ENCODE peak calls at places on chromosome 5, in nine cellular contexts. F is AG04450, B is hepatocyte, R is breast epithelium, L is cardiac fibroblast, M is H1, Z is retinal pigment epithelial cell, O is fibroblast of pulmonary artery, V is Caco-2. C is an unnamed sample.

GRCh38 chr5:96729156-96729555 is 67.0 kb downstream of the CAST start:
- DNase-seq in F (no peak), B (no peak), R (no peak), L (peak), M (no peak), Z (no peak), O (no peak), V (no peak), C (peak)

GRCh38 chr5:77864997-77865396 is 88.9 kb upstream of the TBCA start:
- DNase-seq in F (no peak), B (no peak), R (no peak), L (no peak), M (no peak), Z (no peak), O (no peak), V (no peak), C (no peak)

GRCh38 chr5:156474251-156474650 is 147.3 kb downstream of the SGCD start:
- DNase-seq in F (no peak), B (no peak), R (no peak), L (peak), M (no peak), Z (no peak), O (peak), V (no peak), C (no peak)

GRCh38 chr5:16536246-16536645 is 70.6 kb upstream of the ZNF622 start:
- DNase-seq in F (no peak), B (no peak), R (no peak), L (no peak), M (no peak), Z (no peak), O (peak), V (no peak), C (peak)

GRCh38 chr5:2680979-2681378 is 70.5 kb downstream of the IRX2 start:
- DNase-seq in F (no peak), B (no peak), R (no peak), L (no peak), M (no peak), Z (no peak), O (no peak), V (no peak), C (peak)

GRCh38 chr5:140182803-140183367 is 7.9 kb downstream of the CYSTM1 start:
- DNase-seq in F (no peak), B (peak), R (no peak), L (peak), M (no peak), Z (peak), O (peak), V (no peak), C (no peak)

GRCh38 chr5:72355706-72356299 is 35.6 kb downstream of the PTCD2 start:
- DNase-seq in F (no peak), B (peak), R (no peak), L (peak), M (no peak), Z (no peak), O (peak), V (peak), C (peak)

GRCh38 chr5:126309860-126310259 is 113.3 kb upstream of the GRAMD2B start:
- DNase-seq in F (no peak), B (no peak), R (no peak), L (peak), M (no peak), Z (no peak), O (no peak), V (no peak), C (no peak)

GRCh38 chr5:56746553-56746952 is 68.8 kb upstream of the MAP3K1 start:
- DNase-seq in F (no peak), B (no peak), R (no peak), L (no peak), M (no peak), Z (no peak), O (no peak), V (no peak), C (no peak)

GRCh38 chr5:87382224-87382623 is 30.5 kb downstream of the CCNH start:
- DNase-seq in F (no peak), B (no peak), R (no peak), L (no peak), M (no peak), Z (no peak), O (no peak), V (no peak), C (no peak)

GRCh38 chr5:110872200-110872599 is 133.4 kb downstream of the SLC25A46 start:
- DNase-seq in F (no peak), B (no peak), R (no peak), L (no peak), M (no peak), Z (no peak), O (no peak), V (no peak), C (no peak)

GRCh38 chr5:95931118-95931833 is 30.4 kb downstream of the ELL2 start:
- DNase-seq in F (no peak), B (no peak), R (no peak), L (no peak), M (no peak), Z (no peak), O (no peak), V (no peak), C (peak)

GRCh38 chr5:171309526-171310333 is 682 bp downstream of the TLX3 start:
- DNase-seq in F (no peak), B (no peak), R (no peak), L (no peak), M (peak), Z (no peak), O (no peak), V (no peak), C (no peak)

GRCh38 chr5:74124826-74125225 is 498.8 kb downstream of the ARHGEF28 start:
- DNase-seq in F (no peak), B (no peak), R (no peak), L (no peak), M (no peak), Z (no peak), O (no peak), V (no peak), C (no peak)

GRCh38 chr5:177312649-177313181 is 1.0 kb upstream of the MXD3 start:
- DNase-seq in F (no peak), B (peak), R (peak), L (no peak), M (no peak), Z (no peak), O (no peak), V (peak), C (peak)

GRCh38 chr5:539469-540214 is 15.4 kb upstream of the SLC9A3 start:
- DNase-seq in F (no peak), B (no peak), R (no peak), L (no peak), M (no peak), Z (no peak), O (no peak), V (no peak), C (no peak)

GRCh38 chr5:43215073-43215631 is 23.1 kb downstream of the NIM1K start:
- DNase-seq in F (no peak), B (no peak), R (no peak), L (peak), M (no peak), Z (no peak), O (peak), V (no peak), C (no peak)

GRCh38 chr5:125484272-125485002 is 738.0 kb upstream of the ZNF608 start:
- DNase-seq in F (peak), B (peak), R (peak), L (peak), M (no peak), Z (peak), O (peak), V (no peak), C (peak)

GRCh38 chr5:58412932-58413331 is 47.0 kb downstream of the PLK2 start:
- DNase-seq in F (no peak), B (no peak), R (no peak), L (no peak), M (no peak), Z (no peak), O (no peak), V (no peak), C (no peak)

GRCh38 chr5:140041492-140042421 is 1.3 kb downstream of the NRG2 start:
- DNase-seq in F (no peak), B (peak), R (no peak), L (peak), M (peak), Z (peak), O (peak), V (no peak), C (peak)

GRCh38 chr5:101995585-101995984 is 300.5 kb downstream of the SLCO4C1 start:
- DNase-seq in F (no peak), B (peak), R (no peak), L (no peak), M (no peak), Z (no peak), O (no peak), V (peak), C (peak)

GRCh38 chr5:24854350-24854749 is 209.6 kb upstream of the CDH10 start:
- DNase-seq in F (no peak), B (no peak), R (no peak), L (no peak), M (no peak), Z (no peak), O (no peak), V (no peak), C (peak)

GRCh38 chr5:42715791-42716190 is 40.8 kb upstream of the CCDC152 start:
- DNase-seq in F (no peak), B (no peak), R (no peak), L (no peak), M (no peak), Z (no peak), O (no peak), V (no peak), C (peak)

GRCh38 chr5:6634327-6634713 is 1.1 kb downstream of the SRD5A1 start:
- DNase-seq in F (no peak), B (no peak), R (no peak), L (peak), M (no peak), Z (no peak), O (peak), V (no peak), C (peak)

GRCh38 chr5:96569770-96570169 is 92.4 kb upstream of the CAST start:
- DNase-seq in F (no peak), B (no peak), R (no peak), L (no peak), M (no peak), Z (no peak), O (no peak), V (no peak), C (no peak)

GRCh38 chr5:89399553-89399952 is 516.6 kb upstream of the MEF2C start:
- DNase-seq in F (no peak), B (no peak), R (no peak), L (peak), M (no peak), Z (no peak), O (peak), V (no peak), C (peak)

GRCh38 chr5:66518753-66519152 is 77.4 kb upstream of the MAST4 start:
- DNase-seq in F (no peak), B (peak), R (no peak), L (peak), M (no peak), Z (peak), O (peak), V (no peak), C (no peak)

GRCh38 chr5:111494350-111494999 is 17.9 kb downstream of the STARD4 start:
- DNase-seq in F (no peak), B (no peak), R (no peak), L (no peak), M (no peak), Z (no peak), O (no peak), V (no peak), C (no peak)

GRCh38 chr5:128455861-128456361 is 82.1 kb downstream of the FBN2 start:
- DNase-seq in F (no peak), B (no peak), R (no peak), L (no peak), M (no peak), Z (peak), O (no peak), V (no peak), C (no peak)

GRCh38 chr5:67052034-67052433 is 144.6 kb downstream of the CD180 start:
- DNase-seq in F (no peak), B (no peak), R (no peak), L (no peak), M (no peak), Z (no peak), O (no peak), V (no peak), C (peak)

GRCh38 chr5:141517321-141517720 is 28.4 kb downstream of the PCDHGC5 start:
- DNase-seq in F (no peak), B (no peak), R (no peak), L (no peak), M (no peak), Z (no peak), O (no peak), V (no peak), C (no peak)

GRCh38 chr5:65718576-65719310 is 3.2 kb downstream of the SGTB start:
- DNase-seq in F (no peak), B (no peak), R (no peak), L (no peak), M (no peak), Z (no peak), O (no peak), V (no peak), C (no peak)

GRCh38 chr5:120254385-120254784 is 209.7 kb upstream of the PRR16 start:
- DNase-seq in F (no peak), B (no peak), R (no peak), L (no peak), M (no peak), Z (no peak), O (peak), V (no peak), C (peak)

GRCh38 chr5:73673161-73673591 is 47.2 kb downstream of the ARHGEF28 start:
- DNase-seq in F (peak), B (peak), R (no peak), L (peak), M (no peak), Z (peak), O (peak), V (peak), C (peak)

GRCh38 chr5:35031276-35031675 is 16.5 kb downstream of the AGXT2 start:
- DNase-seq in F (no peak), B (no peak), R (no peak), L (peak), M (no peak), Z (no peak), O (peak), V (no peak), C (no peak)

GRCh38 chr5:147830035-147830434 is 1.4 kb downstream of the SPINK1 start:
- DNase-seq in F (no peak), B (no peak), R (no peak), L (no peak), M (no peak), Z (no peak), O (no peak), V (no peak), C (no peak)
- H3K4me3 ChIP-seq in F (no peak), B (peak), R (no peak), L (no peak), M (no peak), Z (no peak), O (no peak), V (peak), C (no peak)

GRCh38 chr5:1552469-1553255 is 28.9 kb upstream of the LPCAT1 start:
- DNase-seq in F (no peak), B (no peak), R (no peak), L (peak), M (peak), Z (peak), O (peak), V (no peak), C (no peak)
- H3K4me3 ChIP-seq in F (no peak), B (no peak), R (peak), L (no peak), M (no peak), Z (peak), O (no peak), V (no peak), C (no peak)

DNA sequence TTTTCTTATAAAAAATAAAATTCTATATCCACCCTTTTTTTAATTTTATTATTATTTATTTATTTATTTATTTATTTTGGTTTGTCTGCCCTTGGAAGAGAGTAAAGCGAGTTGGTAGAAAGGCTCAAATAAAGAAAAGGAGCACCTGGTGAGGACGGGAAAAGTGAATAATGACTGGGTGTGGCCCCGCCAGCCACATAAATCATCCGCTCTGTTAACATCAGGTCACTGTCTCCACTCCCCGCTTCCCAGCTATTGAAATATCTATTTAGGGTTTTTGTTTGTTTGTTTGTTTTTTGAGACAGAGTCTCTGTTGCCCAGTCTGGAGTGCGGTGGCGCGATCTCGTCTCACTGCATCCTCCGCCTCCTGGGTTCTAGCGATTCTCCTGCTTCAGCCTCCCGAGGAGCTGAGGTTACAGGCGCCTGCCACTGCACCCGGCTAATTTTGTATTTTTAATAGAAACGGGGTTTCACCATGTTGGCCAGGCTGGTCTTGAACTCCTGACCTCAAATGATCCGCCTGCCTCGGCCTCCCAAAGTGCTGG is 844 bp downstream of the POLR3G start:
- DNase-seq in F (no peak), B (no peak), R (no peak), L (no peak), M (no peak), Z (no peak), O (no peak), V (no peak), C (peak)
- H3K4me3 ChIP-seq in F (peak), B (peak), R (no peak), L (peak), M (peak), Z (peak), O (peak), V (peak), C (peak)

GRCh38 chr5:115843444-115844130 is 1.9 kb downstream of the AP3S1 start:
- DNase-seq in F (no peak), B (no peak), R (no peak), L (no peak), M (no peak), Z (no peak), O (no peak), V (no peak), C (no peak)
- H3K4me3 ChIP-seq in F (peak), B (peak), R (peak), L (no peak), M (no peak), Z (no peak), O (peak), V (no peak), C (peak)

GRCh38 chr5:39992617-39993203 is 567.9 kb upstream of the DAB2 start:
- DNase-seq in F (no peak), B (no peak), R (no peak), L (no peak), M (no peak), Z (no peak), O (peak), V (no peak), C (peak)

GRCh38 chr5:40001796-40002195 is 577.0 kb upstream of the DAB2 start:
- DNase-seq in F (no peak), B (no peak), R (no peak), L (no peak), M (no peak), Z (no peak), O (no peak), V (no peak), C (no peak)

GRCh38 chr5:39995990-39996389 is 571.2 kb upstream of the DAB2 start:
- DNase-seq in F (no peak), B (no peak), R (no peak), L (no peak), M (no peak), Z (no peak), O (no peak), V (no peak), C (peak)

GRCh38 chr5:39998518-39998917 is 573.7 kb upstream of the DAB2 start:
- DNase-seq in F (peak), B (peak), R (no peak), L (no peak), M (no peak), Z (peak), O (no peak), V (no peak), C (no peak)
- H3K4me3 ChIP-seq in F (no peak), B (no peak), R (no peak), L (no peak), M (no peak), Z (no peak), O (no peak), V (no peak), C (no peak)